ENCODE peak calls at places on chromosomes 11 and 22, in five cellular contexts. Z is cardiac fibroblast; A is activated CD8-positive, alpha-beta T cell treated with anti-CD3 and anti-CD28 coated beads for 36 hours; E is CD8-positive, alpha-beta T cell; W is choroid plexus epithelial cell. X is an unnamed sample.

GRCh38 chr11:13928566-13929251 is 33.8 kb upstream of the SPON1 start:
- DNase-seq in Z (peak), A (peak), E (no peak), W (peak), X (peak)

GRCh38 chr11:93737904-93738612 is 3.2 kb downstream of the TAF1D start:
- DNase-seq in Z (no peak), A (no peak), E (no peak), W (no peak), X (no peak)

GRCh38 chr22:36979016-36979415 is 40.2 kb downstream of the TST start:
- DNase-seq in Z (no peak), A (no peak), E (no peak), W (no peak), X (no peak)

GRCh38 chr11:111912535-111912934 is at the start of gene HSPB2:
- DNase-seq in Z (no peak), A (no peak), E (no peak), W (no peak), X (no peak)

GRCh38 chr11:118000850-118001228 is 14.6 kb downstream of the IL10RA start:
- DNase-seq in Z (no peak), A (no peak), E (no peak), W (no peak), X (no peak)

GRCh38 chr11:99271527-99271926 is 250.8 kb downstream of the CNTN5 start:
- DNase-seq in Z (no peak), A (no peak), E (no peak), W (no peak), X (no peak)

GRCh38 chr22:49735411-49736311 is 92.0 kb downstream of the BRD1 start:
- DNase-seq in Z (peak), A (peak), E (no peak), W (no peak), X (no peak)

GRCh38 chr11:57347336-57347735 is 9.2 kb downstream of the P2RX3 start:
- DNase-seq in Z (no peak), A (no peak), E (no peak), W (no peak), X (no peak)

GRCh38 chr11:45859661-45860140 is 12.4 kb downstream of the CRY2 start:
- DNase-seq in Z (peak), A (no peak), E (no peak), W (peak), X (peak)

GRCh38 chr11:110584150-110584549 is 128.1 kb downstream of the ARHGAP20 start:
- DNase-seq in Z (no peak), A (no peak), E (no peak), W (no peak), X (no peak)

GRCh38 chr11:18192988-18193387 is 20.4 kb downstream of the MRGPRX4 start:
- DNase-seq in Z (no peak), A (no peak), E (no peak), W (no peak), X (no peak)

GRCh38 chr11:110362916-110363574 is 66.6 kb upstream of the RDX start:
- DNase-seq in Z (peak), A (no peak), E (no peak), W (no peak), X (no peak)

DNA sequence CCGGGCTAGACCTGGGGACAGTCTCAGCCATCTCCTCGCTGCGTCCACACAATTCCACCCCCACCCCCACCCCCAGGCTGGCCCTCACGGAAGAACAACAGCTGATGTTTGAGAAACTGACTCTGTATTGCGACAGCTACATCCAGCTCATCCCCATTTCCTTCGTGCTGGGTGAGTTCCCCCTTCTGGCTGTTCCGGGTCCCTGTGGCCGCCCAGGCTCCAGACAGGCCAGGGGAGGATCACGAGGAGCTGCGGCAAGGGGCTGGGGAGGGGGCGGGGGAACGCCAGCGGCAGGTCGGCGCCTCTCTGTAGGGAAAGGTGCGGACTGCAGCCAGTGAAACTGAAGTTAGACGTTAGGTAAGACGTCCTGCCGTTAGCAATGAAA is 4.9 kb downstream of the BEST1 start:
- DNase-seq in Z (peak), A (no peak), E (peak), W (peak), X (peak)
- TF ChIP-seq CTCF in Z (peak), A (no peak), E (no peak), W (peak), X (peak)

GRCh38 chr22:44182591-44183588 is 2.2 kb downstream of the PARVG start:
- DNase-seq in Z (no peak), A (peak), E (peak), W (no peak), X (no peak)

GRCh38 chr22:44180706-44181032 is at the start of gene PARVG:
- DNase-seq in Z (no peak), A (peak), E (peak), W (peak), X (no peak)

GRCh38 chr22:44181033-44181911 is 547 bp downstream of the PARVG start:
- DNase-seq in Z (no peak), A (peak), E (peak), W (no peak), X (no peak)

GRCh38 chr22:44179989-44180705 is 578 bp upstream of the PARVG start:
- DNase-seq in Z (no peak), A (peak), E (no peak), W (no peak), X (no peak)

GRCh38 chr22:44181912-44182590 is 1.3 kb downstream of the PARVG start:
- DNase-seq in Z (no peak), A (peak), E (no peak), W (no peak), X (no peak)
- TF ChIP-seq CTCF in Z (no peak), A (peak), E (no peak), W (no peak), X (peak)

DNA sequence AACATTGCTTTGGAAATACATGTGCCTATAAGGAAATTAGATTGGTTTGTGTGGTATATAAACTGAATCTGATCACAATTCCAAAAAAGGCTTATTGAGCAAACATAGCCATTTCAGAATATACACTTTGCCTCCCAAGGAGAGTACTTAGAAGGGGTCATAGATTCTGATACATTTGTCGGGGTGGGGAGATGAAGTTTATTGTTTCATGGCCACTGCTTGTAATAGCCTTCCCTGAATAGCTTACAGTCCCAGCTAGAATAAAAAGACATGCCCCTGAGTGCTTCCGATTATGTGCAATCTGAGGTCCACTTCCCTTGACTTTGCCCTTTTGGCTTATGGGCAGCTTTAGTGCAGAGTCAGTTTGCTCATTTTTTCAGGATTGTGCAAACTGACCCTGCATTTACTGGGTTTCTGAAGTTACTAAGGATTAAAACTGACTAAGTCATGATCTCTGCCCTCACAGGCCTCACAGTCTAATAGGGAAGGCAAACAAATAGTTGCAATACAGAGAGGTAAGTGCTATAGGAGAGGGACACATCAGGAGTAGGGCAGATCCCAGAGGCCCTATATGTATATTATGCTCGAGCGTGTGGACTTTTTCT is 184.2 kb downstream of the BLID start:
- DNase-seq in Z (no peak), A (no peak), E (no peak), W (peak), X (peak)
- TF ChIP-seq CTCF in Z (no peak), A (no peak), E (no peak), W (no peak), X (no peak)

DNA sequence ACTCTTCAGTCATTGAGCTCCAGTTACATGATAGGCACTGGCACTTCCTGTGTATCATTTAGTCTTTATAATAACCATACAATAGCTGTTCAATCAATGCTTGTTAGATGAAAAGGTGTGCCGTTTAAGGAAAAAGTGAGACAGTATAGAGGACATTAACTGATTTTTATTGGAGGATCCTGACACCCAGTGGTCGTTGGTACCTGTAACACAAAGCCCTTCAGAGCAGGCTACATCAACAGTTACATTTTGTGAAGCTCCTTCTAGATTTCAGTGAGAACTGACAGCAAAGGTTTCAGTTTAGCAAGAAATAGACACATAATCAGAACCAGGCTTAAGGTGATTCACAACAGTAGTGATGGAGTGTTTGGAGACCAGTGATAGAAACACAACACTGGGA is 44.2 kb downstream of the CCDC81 start:
- DNase-seq in Z (no peak), A (peak), E (no peak), W (peak), X (no peak)
- TF ChIP-seq CTCF in Z (peak), A (no peak), E (no peak), W (peak), X (peak)

GRCh38 chr22:21657361-21658118 is 8.3 kb upstream of the PPIL2 start:
- DNase-seq in Z (peak), A (peak), E (peak), W (no peak), X (no peak)
- TF ChIP-seq CTCF in Z (no peak), A (peak), E (peak), W (no peak), X (no peak)

DNA sequence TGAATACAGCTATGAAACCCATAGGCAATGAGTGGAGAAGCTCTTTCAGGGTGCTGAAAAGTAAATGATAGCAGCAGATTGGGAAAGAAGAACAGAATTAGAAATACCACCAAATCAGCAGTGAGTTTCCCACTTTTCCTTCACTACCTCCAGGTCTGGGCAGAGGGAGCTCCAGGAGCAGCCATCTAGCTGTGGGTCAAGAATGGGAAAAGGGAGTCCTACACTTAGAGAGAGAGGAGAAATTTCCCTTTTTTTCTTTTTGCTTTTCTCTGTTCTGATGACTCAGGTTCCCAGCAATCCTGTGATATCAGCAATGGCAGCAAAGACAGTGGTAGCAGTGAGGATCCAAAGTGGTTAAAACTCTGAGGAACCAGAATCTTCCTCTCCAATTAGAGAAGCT is 263.9 kb downstream of the NXPE2 start:
- DNase-seq in Z (no peak), A (no peak), E (no peak), W (no peak), X (no peak)
- TF ChIP-seq CTCF in Z (no peak), A (no peak), E (no peak), W (no peak), X (no peak)